ENCODE peak calls at places on chromosomes 5 and 9, in ten cellular contexts. One of them, this sample, is unnamed.

GRCh38 chr9:133577463-133578112 is 31.6 kb downstream of the FAM163B start:
- DNase-seq in transverse colon: no peak
- DNase-seq in A549: no peak
- DNase-seq in sigmoid colon: no peak
- DNase-seq in ovary: no peak
- DNase-seq in tibial nerve: no peak
- DNase-seq in H1: no peak
- DNase-seq in K562: no peak
- DNase-seq in SK-N-SH: no peak
- DNase-seq in esophagus muscularis mucosa: no peak
- DNase-seq in this sample: no peak

GRCh38 chr9:84239341-84239740 is 101.2 kb downstream of the SLC28A3 start:
- DNase-seq in transverse colon: no peak
- DNase-seq in A549: no peak
- DNase-seq in sigmoid colon: no peak
- DNase-seq in ovary: no peak
- DNase-seq in tibial nerve: no peak
- DNase-seq in H1: no peak
- DNase-seq in K562: no peak
- DNase-seq in SK-N-SH: no peak
- DNase-seq in esophagus muscularis mucosa: no peak
- DNase-seq in this sample: no peak

GRCh38 chr5:159442210-159442850 is 112.0 kb upstream of the IL12B start:
- DNase-seq in transverse colon: no peak
- DNase-seq in A549: no peak
- DNase-seq in sigmoid colon: peak
- DNase-seq in ovary: peak
- DNase-seq in tibial nerve: no peak
- DNase-seq in H1: peak
- DNase-seq in K562: no peak
- DNase-seq in SK-N-SH: no peak
- DNase-seq in esophagus muscularis mucosa: no peak
- DNase-seq in this sample: no peak

GRCh38 chr5:59158165-59158564 is 575.3 kb downstream of the RAB3C start:
- DNase-seq in transverse colon: no peak
- DNase-seq in A549: peak
- DNase-seq in sigmoid colon: no peak
- DNase-seq in ovary: no peak
- DNase-seq in tibial nerve: no peak
- DNase-seq in H1: no peak
- DNase-seq in K562: no peak
- DNase-seq in SK-N-SH: no peak
- DNase-seq in esophagus muscularis mucosa: no peak
- DNase-seq in this sample: no peak

GRCh38 chr9:92790542-92791527 is 26.2 kb upstream of the BICD2 start:
- DNase-seq in transverse colon: peak
- DNase-seq in A549: peak
- DNase-seq in sigmoid colon: peak
- DNase-seq in ovary: peak
- DNase-seq in tibial nerve: peak
- DNase-seq in H1: peak
- DNase-seq in K562: peak
- DNase-seq in SK-N-SH: peak
- DNase-seq in esophagus muscularis mucosa: peak
- DNase-seq in this sample: peak

GRCh38 chr9:27548055-27548741 is 18.6 kb upstream of the MOB3B start:
- DNase-seq in transverse colon: no peak
- DNase-seq in A549: no peak
- DNase-seq in sigmoid colon: no peak
- DNase-seq in ovary: no peak
- DNase-seq in tibial nerve: peak
- DNase-seq in H1: no peak
- DNase-seq in K562: no peak
- DNase-seq in SK-N-SH: peak
- DNase-seq in esophagus muscularis mucosa: no peak
- DNase-seq in this sample: no peak

GRCh38 chr5:19018822-19019221 is 969.2 kb downstream of the CDH18 start:
- DNase-seq in transverse colon: no peak
- DNase-seq in A549: no peak
- DNase-seq in sigmoid colon: no peak
- DNase-seq in ovary: no peak
- DNase-seq in tibial nerve: no peak
- DNase-seq in H1: no peak
- DNase-seq in K562: peak
- DNase-seq in SK-N-SH: no peak
- DNase-seq in esophagus muscularis mucosa: no peak
- DNase-seq in this sample: no peak

GRCh38 chr5:75844301-75844700 is 127.1 kb upstream of the POC5 start:
- DNase-seq in transverse colon: no peak
- DNase-seq in A549: no peak
- DNase-seq in sigmoid colon: no peak
- DNase-seq in ovary: no peak
- DNase-seq in tibial nerve: no peak
- DNase-seq in H1: no peak
- DNase-seq in K562: no peak
- DNase-seq in SK-N-SH: no peak
- DNase-seq in esophagus muscularis mucosa: no peak
- DNase-seq in this sample: no peak

GRCh38 chr5:150394912-150395689 is 17.6 kb downstream of the CD74 start:
- DNase-seq in transverse colon: no peak
- DNase-seq in A549: no peak
- DNase-seq in sigmoid colon: no peak
- DNase-seq in ovary: no peak
- DNase-seq in tibial nerve: no peak
- DNase-seq in H1: no peak
- DNase-seq in K562: no peak
- DNase-seq in SK-N-SH: no peak
- DNase-seq in esophagus muscularis mucosa: no peak
- DNase-seq in this sample: no peak

GRCh38 chr5:150394103-150394502 is 18.6 kb downstream of the CD74 start:
- DNase-seq in transverse colon: no peak
- DNase-seq in A549: peak
- DNase-seq in sigmoid colon: no peak
- DNase-seq in ovary: no peak
- DNase-seq in tibial nerve: no peak
- DNase-seq in H1: no peak
- DNase-seq in K562: no peak
- DNase-seq in SK-N-SH: no peak
- DNase-seq in esophagus muscularis mucosa: no peak
- DNase-seq in this sample: no peak

GRCh38 chr5:150396247-150396646 is 16.5 kb downstream of the CD74 start:
- DNase-seq in transverse colon: no peak
- DNase-seq in A549: no peak
- DNase-seq in sigmoid colon: no peak
- DNase-seq in ovary: no peak
- DNase-seq in tibial nerve: no peak
- DNase-seq in H1: no peak
- DNase-seq in K562: no peak
- DNase-seq in SK-N-SH: no peak
- DNase-seq in esophagus muscularis mucosa: no peak
- DNase-seq in this sample: no peak

GRCh38 chr5:150397749-150398431 is 14.8 kb downstream of the CD74 start:
- DNase-seq in transverse colon: no peak
- DNase-seq in A549: no peak
- DNase-seq in sigmoid colon: no peak
- DNase-seq in ovary: no peak
- DNase-seq in tibial nerve: no peak
- DNase-seq in H1: no peak
- DNase-seq in K562: no peak
- DNase-seq in SK-N-SH: no peak
- DNase-seq in esophagus muscularis mucosa: no peak
- DNase-seq in this sample: no peak

GRCh38 chr5:150395690-150395979 is 17.1 kb downstream of the CD74 start:
- DNase-seq in transverse colon: no peak
- DNase-seq in A549: no peak
- DNase-seq in sigmoid colon: no peak
- DNase-seq in ovary: no peak
- DNase-seq in tibial nerve: no peak
- DNase-seq in H1: no peak
- DNase-seq in K562: no peak
- DNase-seq in SK-N-SH: no peak
- DNase-seq in esophagus muscularis mucosa: no peak
- DNase-seq in this sample: no peak
- TF ChIP-seq EP300 in transverse colon: no peak
- TF ChIP-seq EP300 in A549: no peak
- TF ChIP-seq EP300 in sigmoid colon: no peak
- TF ChIP-seq EP300 in ovary: no peak
- TF ChIP-seq EP300 in tibial nerve: no peak
- TF ChIP-seq EP300 in H1: no peak
- TF ChIP-seq EP300 in K562: no peak
- TF ChIP-seq EP300 in SK-N-SH: no peak
- TF ChIP-seq EP300 in esophagus muscularis mucosa: no peak
- TF ChIP-seq EP300 in this sample: no peak

GRCh38 chr5:179794575-179794974 is 789 bp downstream of the LTC4S start:
- DNase-seq in transverse colon: no peak
- DNase-seq in A549: no peak
- DNase-seq in sigmoid colon: peak
- DNase-seq in ovary: peak
- DNase-seq in tibial nerve: no peak
- DNase-seq in H1: no peak
- DNase-seq in K562: no peak
- DNase-seq in SK-N-SH: no peak
- DNase-seq in esophagus muscularis mucosa: no peak
- DNase-seq in this sample: no peak

GRCh38 chr5:179792612-179793469 is 945 bp upstream of the LTC4S start:
- DNase-seq in transverse colon: no peak
- DNase-seq in A549: no peak
- DNase-seq in sigmoid colon: peak
- DNase-seq in ovary: peak
- DNase-seq in tibial nerve: no peak
- DNase-seq in H1: no peak
- DNase-seq in K562: no peak
- DNase-seq in SK-N-SH: no peak
- DNase-seq in esophagus muscularis mucosa: no peak
- DNase-seq in this sample: no peak

GRCh38 chr5:179794171-179794570 is 385 bp downstream of the LTC4S start:
- DNase-seq in transverse colon: no peak
- DNase-seq in A549: no peak
- DNase-seq in sigmoid colon: peak
- DNase-seq in ovary: peak
- DNase-seq in tibial nerve: no peak
- DNase-seq in H1: no peak
- DNase-seq in K562: no peak
- DNase-seq in SK-N-SH: no peak
- DNase-seq in esophagus muscularis mucosa: no peak
- DNase-seq in this sample: no peak

GRCh38 chr5:179791881-179792611 is 1.7 kb upstream of the LTC4S start:
- DNase-seq in transverse colon: no peak
- DNase-seq in A549: no peak
- DNase-seq in sigmoid colon: peak
- DNase-seq in ovary: peak
- DNase-seq in tibial nerve: no peak
- DNase-seq in H1: no peak
- DNase-seq in K562: no peak
- DNase-seq in SK-N-SH: peak
- DNase-seq in esophagus muscularis mucosa: no peak
- DNase-seq in this sample: no peak

DNA sequence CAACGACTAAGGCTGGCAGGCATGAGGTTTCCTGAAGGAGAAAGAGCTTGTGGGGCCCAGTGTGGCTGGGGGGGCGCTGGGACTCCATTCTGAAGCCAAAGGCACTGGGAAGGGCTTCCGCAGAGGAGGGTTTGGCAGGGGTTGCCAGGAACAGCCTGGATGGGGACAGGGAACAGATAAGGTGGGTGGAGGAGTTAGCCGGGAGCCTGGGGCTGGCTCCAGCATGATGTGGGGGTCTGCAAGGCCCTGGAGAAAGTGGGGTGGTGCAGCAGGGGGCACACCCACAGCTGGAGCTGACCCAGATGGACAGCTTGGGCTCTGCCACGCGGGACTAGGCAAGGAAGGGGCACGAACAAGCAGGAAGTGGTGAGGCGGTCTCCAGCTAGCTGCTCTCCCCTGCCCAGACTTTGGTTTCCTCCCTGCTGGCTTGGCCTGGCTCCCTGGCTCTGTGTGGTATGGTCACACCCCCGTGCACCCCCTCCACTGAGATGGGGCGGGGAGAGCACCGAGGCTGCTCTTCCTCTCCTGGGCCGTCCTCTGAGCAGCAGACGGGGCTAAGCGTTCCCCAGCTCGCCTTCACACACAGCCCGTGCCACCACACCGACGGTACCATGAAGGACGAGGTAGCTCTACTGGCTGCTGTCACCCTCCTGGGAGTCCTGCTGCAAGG is at the start of gene LTC4S:
- DNase-seq in transverse colon: peak
- DNase-seq in A549: no peak
- DNase-seq in sigmoid colon: peak
- DNase-seq in ovary: peak
- DNase-seq in tibial nerve: peak
- DNase-seq in H1: no peak
- DNase-seq in K562: no peak
- DNase-seq in SK-N-SH: no peak
- DNase-seq in esophagus muscularis mucosa: no peak
- DNase-seq in this sample: peak
- H3K4me3 ChIP-seq in transverse colon: no peak
- H3K4me3 ChIP-seq in A549: no peak
- H3K4me3 ChIP-seq in sigmoid colon: peak
- H3K4me3 ChIP-seq in ovary: no peak
- H3K4me3 ChIP-seq in tibial nerve: no peak
- H3K4me3 ChIP-seq in H1: peak
- H3K4me3 ChIP-seq in K562: no peak
- H3K4me3 ChIP-seq in SK-N-SH: no peak
- H3K4me3 ChIP-seq in esophagus muscularis mucosa: peak
- H3K4me3 ChIP-seq in this sample: peak

DNA sequence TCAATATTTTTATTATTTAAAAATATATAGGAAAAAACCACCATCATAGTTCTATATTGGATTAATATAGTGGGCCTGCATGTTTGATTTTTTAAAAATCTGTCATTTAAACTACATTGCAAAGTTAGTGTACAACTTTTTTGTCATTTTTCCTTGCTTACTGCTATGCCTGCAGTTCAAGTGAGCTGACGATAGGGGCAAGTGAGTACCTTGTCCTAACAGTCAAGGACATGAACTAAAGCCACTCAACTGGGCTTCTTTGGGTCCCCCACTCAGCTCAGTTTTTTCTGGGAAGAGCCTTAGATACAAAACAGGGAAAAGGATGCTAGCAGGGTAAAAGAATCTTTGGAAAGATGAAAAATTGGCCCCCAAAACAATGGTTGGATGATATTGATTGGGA is 269.9 kb downstream of the MAN2A1 start:
- DNase-seq in transverse colon: no peak
- DNase-seq in A549: no peak
- DNase-seq in sigmoid colon: no peak
- DNase-seq in ovary: no peak
- DNase-seq in tibial nerve: no peak
- DNase-seq in H1: no peak
- DNase-seq in K562: peak
- DNase-seq in SK-N-SH: no peak
- DNase-seq in esophagus muscularis mucosa: no peak
- DNase-seq in this sample: no peak
- TF ChIP-seq EP300 in transverse colon: no peak
- TF ChIP-seq EP300 in A549: no peak
- TF ChIP-seq EP300 in sigmoid colon: no peak
- TF ChIP-seq EP300 in ovary: no peak
- TF ChIP-seq EP300 in tibial nerve: no peak
- TF ChIP-seq EP300 in H1: no peak
- TF ChIP-seq EP300 in K562: no peak
- TF ChIP-seq EP300 in SK-N-SH: no peak
- TF ChIP-seq EP300 in esophagus muscularis mucosa: no peak
- TF ChIP-seq EP300 in this sample: no peak

DNA sequence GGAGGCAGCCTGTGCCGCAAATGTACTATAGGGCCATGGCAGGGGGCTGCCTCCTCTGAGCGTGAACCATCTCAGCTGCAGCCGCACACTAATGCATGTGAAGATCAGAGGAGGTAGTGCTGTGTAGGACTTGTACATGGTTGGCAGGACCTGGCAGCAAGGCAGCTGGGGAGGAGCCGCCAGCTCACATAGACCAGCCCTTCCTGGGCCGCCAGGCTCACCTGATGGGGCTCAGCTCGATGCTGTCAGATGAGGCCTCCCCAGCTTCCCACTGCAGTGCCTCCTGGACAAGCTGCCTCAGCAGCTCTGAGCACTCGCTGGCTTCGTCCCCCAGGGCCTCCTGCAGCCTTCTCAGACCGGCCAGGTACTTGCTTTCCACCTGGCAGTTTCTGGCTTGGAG is 18.0 kb upstream of the CORO2A start:
- DNase-seq in transverse colon: no peak
- DNase-seq in A549: no peak
- DNase-seq in sigmoid colon: no peak
- DNase-seq in ovary: no peak
- DNase-seq in tibial nerve: no peak
- DNase-seq in H1: no peak
- DNase-seq in K562: no peak
- DNase-seq in SK-N-SH: no peak
- DNase-seq in esophagus muscularis mucosa: no peak
- DNase-seq in this sample: peak
- H3K4me3 ChIP-seq in transverse colon: no peak
- H3K4me3 ChIP-seq in A549: no peak
- H3K4me3 ChIP-seq in sigmoid colon: no peak
- H3K4me3 ChIP-seq in ovary: no peak
- H3K4me3 ChIP-seq in tibial nerve: no peak
- H3K4me3 ChIP-seq in H1: no peak
- H3K4me3 ChIP-seq in K562: no peak
- H3K4me3 ChIP-seq in SK-N-SH: no peak
- H3K4me3 ChIP-seq in esophagus muscularis mucosa: no peak
- H3K4me3 ChIP-seq in this sample: no peak

This sample was measured in stomach.